ENCODE peak calls at places on chromosomes 4 and X, in five cellular contexts. M, Z, R, T and L are unnamed samples.

GRCh38 chrX:132480581-132481203 is 8.1 kb downstream of the MBNL3 start:
- DNase-seq in M (peak; percentile 17), Z (no peak), R (peak; percentile 47), T (peak; percentile 64), L (no peak)

GRCh38 chrX:37754518-37754917 is 25.3 kb upstream of the CYBB start:
- DNase-seq in M (no peak), Z (no peak), R (no peak), T (no peak), L (no peak)

GRCh38 chr4:104966349-104967033 is 180.2 kb upstream of the TET2 start:
- DNase-seq in M (no peak), Z (no peak), R (peak; percentile 76), T (peak; percentile 31), L (no peak)

GRCh38 chr4:139144161-139144859 is 32.7 kb downstream of the ELF2 start:
- DNase-seq in M (peak; percentile 73), Z (peak; percentile 66), R (peak; percentile 82), T (peak; percentile 36), L (no peak)

GRCh38 chrX:17552251-17552650 is 177.3 kb downstream of the NHS start:
- DNase-seq in M (peak; percentile 78), Z (no peak), R (no peak), T (no peak), L (no peak)

GRCh38 chrX:23952984-23953907 is 45.4 kb downstream of the CXorf58 start:
- DNase-seq in M (no peak), Z (no peak), R (peak; percentile 21), T (no peak), L (no peak)

GRCh38 chr4:137310593-137311490 is 221.5 kb downstream of the PCDH18 start:
- DNase-seq in M (peak; percentile 89), Z (no peak), R (no peak), T (no peak), L (no peak)

GRCh38 chr4:127586922-127587571 is 45.7 kb upstream of the INTU start:
- DNase-seq in M (peak; percentile 51), Z (no peak), R (no peak), T (no peak), L (no peak)

GRCh38 chr4:88672987-88673386 is 24.6 kb downstream of the NAP1L5 start:
- DNase-seq in M (peak; percentile 30), Z (no peak), R (no peak), T (no peak), L (no peak)

GRCh38 chr4:155759372-155760252 is 791 bp downstream of the GUCY1B1 start:
- DNase-seq in M (peak; percentile 23), Z (peak; percentile 60), R (peak; percentile 43), T (peak; percentile 23), L (peak; percentile 89)

GRCh38 chr4:125316391-125316780 is 1.6 kb downstream of the FAT4 start:
- DNase-seq in M (no peak), Z (peak; percentile 66), R (peak; percentile 53), T (peak; percentile 15), L (peak; percentile 74)

GRCh38 chr4:13944095-13944501 is 316.6 kb upstream of the BOD1L1 start:
- DNase-seq in M (no peak), Z (no peak), R (no peak), T (no peak), L (no peak)

GRCh38 chr4:7594013-7594412 is 159.3 kb upstream of the PSAPL1 start:
- DNase-seq in M (no peak), Z (no peak), R (no peak), T (no peak), L (no peak)

GRCh38 chr4:188984518-188984917 is 845.3 kb downstream of the TRIML1 start:
- DNase-seq in M (no peak), Z (no peak), R (no peak), T (no peak), L (no peak)

GRCh38 chr4:8882239-8882638 is 10.6 kb upstream of the HMX1 start:
- DNase-seq in M (no peak), Z (no peak), R (no peak), T (no peak), L (no peak)
- TF ChIP-seq CTCF in M (no peak), Z (no peak), R (no peak), T (no peak), L (no peak)

GRCh38 chrX:75365243-75365975 is 91.5 kb downstream of the UPRT start:
- DNase-seq in M (peak; percentile 35), Z (no peak), R (no peak), T (no peak), L (no peak)
- H3K27ac ChIP-seq in M (no peak overlapping the region), Z (no peak overlapping the region), R (no peak overlapping the region), T (no peak overlapping the region), L (no peak overlapping the region)

GRCh38 chrX:130896026-130896425 is 7.0 kb downstream of the ENOX2 start:
- DNase-seq in M (no peak), Z (no peak), R (no peak), T (no peak), L (no peak)

GRCh38 chrX:130902446-130902782 is 595 bp downstream of the ENOX2 start:
- DNase-seq in M (no peak), Z (no peak), R (no peak), T (no peak), L (no peak)

GRCh38 chrX:130893356-130894085 is 9.5 kb downstream of the ENOX2 start:
- DNase-seq in M (no peak), Z (no peak), R (no peak), T (no peak), L (no peak)

GRCh38 chrX:130895299-130895698 is 7.7 kb downstream of the ENOX2 start:
- DNase-seq in M (no peak), Z (no peak), R (no peak), T (no peak), L (no peak)

DNA sequence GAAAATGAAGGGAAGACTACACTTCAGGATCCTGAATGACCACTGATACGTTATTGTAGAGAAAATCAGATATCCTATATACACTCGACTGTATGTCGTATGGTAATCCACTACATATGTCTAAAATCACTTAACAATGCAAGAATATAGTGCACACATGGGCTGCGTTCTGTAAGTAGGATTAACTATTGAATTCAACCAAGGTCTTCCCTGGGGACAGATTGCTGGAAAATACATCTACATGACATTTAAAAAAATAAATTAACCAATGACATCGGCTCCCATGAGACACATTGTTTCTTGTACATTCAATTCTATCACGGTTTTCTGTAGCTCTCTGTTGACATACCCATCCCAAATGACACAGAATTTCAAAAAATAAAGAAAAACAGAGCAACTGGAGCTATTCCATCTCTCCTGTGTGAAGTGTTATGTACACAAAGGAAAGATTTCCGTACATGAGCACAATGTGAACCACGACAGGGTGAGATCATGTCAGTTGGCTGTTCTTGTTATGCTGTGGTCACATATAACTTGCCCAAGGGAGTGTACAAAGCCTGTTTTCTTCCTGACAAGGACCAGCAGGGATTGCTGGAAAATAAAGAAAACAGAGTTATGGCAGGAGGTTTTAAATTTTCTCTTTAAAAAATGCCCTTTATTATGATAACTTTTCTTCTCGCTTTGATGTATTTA is 6.0 kb downstream of the ENOX2 start:
- DNase-seq in M (peak; percentile 53), Z (no peak), R (no peak), T (no peak), L (no peak)
- H3K4me3 ChIP-seq in M (no peak overlapping the region), Z (no peak overlapping the region), R (no peak overlapping the region), T (no peak overlapping the region), L (no peak overlapping the region)

GRCh38 chr4:100581337-100581736 is 63.5 kb upstream of the EMCN start:
- DNase-seq in M (no peak), Z (no peak), R (no peak), T (no peak), L (no peak)

GRCh38 chr4:100574607-100575006 is 56.8 kb upstream of the EMCN start:
- DNase-seq in M (no peak), Z (no peak), R (no peak), T (no peak), L (no peak)

GRCh38 chr4:100582146-100582545 is 64.3 kb upstream of the EMCN start:
- DNase-seq in M (no peak), Z (no peak), R (no peak), T (no peak), L (no peak)

GRCh38 chr4:100576570-100576969 is 58.7 kb upstream of the EMCN start:
- DNase-seq in M (no peak), Z (no peak), R (no peak), T (no peak), L (no peak)
- TF ChIP-seq CTCF in M (no peak), Z (no peak), R (no peak), T (no peak), L (no peak)

DNA sequence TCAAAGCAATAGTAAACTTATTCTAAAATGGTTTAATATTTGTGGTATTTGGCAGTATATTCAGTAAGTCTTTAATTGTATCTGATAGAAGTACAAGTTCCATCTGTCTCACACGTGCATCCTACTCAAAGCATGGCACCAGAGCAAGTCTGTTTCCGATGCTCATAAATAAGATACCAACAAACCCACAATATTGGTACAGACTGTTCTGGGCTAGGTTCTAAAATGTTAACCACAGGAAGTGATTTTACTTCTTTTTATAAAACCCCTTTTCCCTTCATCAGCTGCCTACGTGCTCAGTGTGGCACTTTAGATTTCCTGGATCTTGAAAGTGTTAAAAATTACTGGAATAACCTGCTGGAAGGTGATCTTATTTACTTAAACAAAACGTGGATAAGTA is 165.1 kb downstream of the CFAP299 start:
- DNase-seq in M (no peak), Z (no peak), R (no peak), T (no peak), L (no peak)
- H3K27ac ChIP-seq in M (no peak overlapping the region), Z (no peak overlapping the region), R (no peak overlapping the region), T (no peak overlapping the region), L (no peak overlapping the region)

GRCh38 chrX:45935408-45935807 is 609.8 kb downstream of the ZNF674 start:
- DNase-seq in M (no peak), Z (no peak), R (no peak), T (no peak), L (no peak)
- H3K4me3 ChIP-seq in M (no peak overlapping the region), Z (no peak overlapping the region), R (no peak overlapping the region), T (no peak overlapping the region), L (no peak overlapping the region)

GRCh38 chr4:176964116-176964691 is 171.5 kb upstream of the VEGFC start:
- DNase-seq in M (no peak), Z (no peak), R (no peak), T (no peak), L (no peak)
- TF ChIP-seq CTCF in M (peak; percentile 23), Z (peak; percentile 11), R (no peak), T (no peak), L (no peak)